ENCODE peak calls at places on chromosomes 5 and 9, in ten cellular contexts. J is choroid plexus epithelial cell, D is astrocyte, T is dorsolateral prefrontal cortex, G is IMR-90, F is AG10803, S is foreskin keratinocyte, L is AG09319, V is A549, Y is gastrocnemius medialis. X is an unnamed sample.

GRCh38 chr9:114167591-114168091 is 12.3 kb downstream of the COL27A1 start:
- DNase-seq in J (no peak), D (no peak), T (no peak), G (no peak), F (no peak), S (no peak), L (no peak), V (no peak), Y (no peak), X (no peak)

GRCh38 chr5:136062563-136063274 is 33.9 kb downstream of the TGFBI start:
- DNase-seq in J (peak), D (no peak), T (no peak), G (peak), F (peak), S (no peak), L (no peak), V (no peak), Y (no peak), X (peak)

GRCh38 chr5:169567079-169567478 is 16.5 kb upstream of the SPDL1 start:
- DNase-seq in J (peak), D (peak), T (no peak), G (peak), F (peak), S (no peak), L (no peak), V (no peak), Y (no peak), X (no peak)

GRCh38 chr9:35227283-35227682 is 65.5 kb downstream of the UNC13B start:
- DNase-seq in J (no peak), D (no peak), T (no peak), G (no peak), F (no peak), S (no peak), L (no peak), V (no peak), Y (no peak), X (no peak)

GRCh38 chr9:286091-286740 is 71.6 kb downstream of the DOCK8 start:
- DNase-seq in J (no peak), D (no peak), T (no peak), G (no peak), F (no peak), S (no peak), L (no peak), V (no peak), Y (no peak), X (no peak)

GRCh38 chr9:105901514-105902109 is 207.3 kb downstream of the TMEM38B start:
- DNase-seq in J (peak), D (peak), T (no peak), G (peak), F (peak), S (no peak), L (no peak), V (peak), Y (peak), X (no peak)

GRCh38 chr5:144024085-144024484 is 146.4 kb downstream of the YIPF5 start:
- DNase-seq in J (no peak), D (no peak), T (no peak), G (no peak), F (no peak), S (no peak), L (no peak), V (no peak), Y (no peak), X (no peak)

GRCh38 chr9:105067895-105068580 is 140.1 kb upstream of the ABCA1 start:
- DNase-seq in J (peak), D (peak), T (no peak), G (peak), F (peak), S (no peak), L (no peak), V (no peak), Y (no peak), X (peak)

GRCh38 chr5:143065185-143065584 is 295.0 kb downstream of the ARHGAP26 start:
- DNase-seq in J (peak), D (peak), T (no peak), G (peak), F (peak), S (peak), L (peak), V (no peak), Y (peak), X (no peak)

GRCh38 chr9:129283705-129284606 is 105.9 kb upstream of the IER5L start:
- DNase-seq in J (no peak), D (no peak), T (no peak), G (no peak), F (no peak), S (no peak), L (no peak), V (no peak), Y (peak), X (no peak)

GRCh38 chr5:143652104-143652700 is 159.8 kb upstream of the HMHB1 start:
- DNase-seq in J (peak), D (peak), T (no peak), G (peak), F (peak), S (no peak), L (no peak), V (no peak), Y (no peak), X (no peak)

GRCh38 chr5:53926026-53926425 is 365.6 kb downstream of the NDUFS4 start:
- DNase-seq in J (no peak), D (no peak), T (no peak), G (no peak), F (no peak), S (no peak), L (no peak), V (no peak), Y (no peak), X (no peak)

GRCh38 chr5:53481887-53482716 is 1.7 kb downstream of the FST start:
- DNase-seq in J (peak), D (peak), T (no peak), G (peak), F (peak), S (no peak), L (peak), V (peak), Y (peak), X (peak)

GRCh38 chr5:30505014-30505886 is 688.2 kb upstream of the CDH6 start:
- DNase-seq in J (peak), D (peak), T (no peak), G (peak), F (no peak), S (peak), L (no peak), V (no peak), Y (no peak), X (no peak)

GRCh38 chr9:120761011-120761410 is 32.2 kb downstream of the FBXW2 start:
- DNase-seq in J (peak), D (no peak), T (no peak), G (no peak), F (no peak), S (no peak), L (no peak), V (no peak), Y (no peak), X (no peak)

GRCh38 chr9:101176384-101176783 is 147.9 kb downstream of the PLPPR1 start:
- DNase-seq in J (no peak), D (no peak), T (no peak), G (no peak), F (no peak), S (no peak), L (no peak), V (no peak), Y (no peak), X (no peak)
- TF ChIP-seq CTCF in J (no peak), D (no peak), T (no peak), G (no peak), F (peak), S (no peak), L (no peak), V (no peak), Y (no peak), X (no peak)

DNA sequence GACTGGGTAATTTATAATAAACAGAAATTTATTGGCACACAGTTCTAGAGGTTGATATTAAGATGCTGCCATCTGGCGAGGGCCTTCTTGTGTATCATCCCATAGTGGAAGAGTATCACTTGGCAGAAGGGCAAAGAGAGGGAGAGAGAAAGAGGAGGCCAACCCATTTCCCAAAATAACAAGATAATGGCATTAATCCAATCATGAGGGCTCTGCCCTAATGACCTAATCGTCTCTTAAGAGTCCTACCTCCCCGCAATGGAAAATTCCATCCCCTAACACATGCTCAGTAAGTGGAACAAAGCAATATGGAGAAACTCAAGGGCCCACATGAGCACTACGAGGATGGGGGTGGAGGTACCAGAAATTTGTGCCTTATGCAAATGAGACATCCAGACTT is 17.6 kb upstream of the VDAC1 start:
- DNase-seq in J (no peak), D (no peak), T (no peak), G (no peak), F (no peak), S (no peak), L (no peak), V (no peak), Y (no peak), X (no peak)
- TF ChIP-seq CTCF in J (no peak), D (no peak), T (no peak), G (no peak), F (no peak), S (no peak), L (no peak), V (no peak), Y (no peak), X (no peak)

GRCh38 chr9:116592926-116593325 is 94.2 kb upstream of the TRIM32 start:
- DNase-seq in J (no peak), D (peak), T (no peak), G (no peak), F (peak), S (peak), L (no peak), V (no peak), Y (peak), X (no peak)

GRCh38 chr9:116587919-116588318 is 99.2 kb upstream of the TRIM32 start:
- DNase-seq in J (no peak), D (no peak), T (no peak), G (no peak), F (no peak), S (no peak), L (no peak), V (no peak), Y (no peak), X (no peak)

GRCh38 chr9:116585896-116586295 is 101.2 kb upstream of the TRIM32 start:
- DNase-seq in J (no peak), D (no peak), T (no peak), G (no peak), F (peak), S (no peak), L (no peak), V (no peak), Y (no peak), X (peak)

GRCh38 chr9:116585204-116585603 is 101.9 kb upstream of the TRIM32 start:
- DNase-seq in J (no peak), D (no peak), T (no peak), G (no peak), F (no peak), S (no peak), L (no peak), V (no peak), Y (no peak), X (no peak)

DNA sequence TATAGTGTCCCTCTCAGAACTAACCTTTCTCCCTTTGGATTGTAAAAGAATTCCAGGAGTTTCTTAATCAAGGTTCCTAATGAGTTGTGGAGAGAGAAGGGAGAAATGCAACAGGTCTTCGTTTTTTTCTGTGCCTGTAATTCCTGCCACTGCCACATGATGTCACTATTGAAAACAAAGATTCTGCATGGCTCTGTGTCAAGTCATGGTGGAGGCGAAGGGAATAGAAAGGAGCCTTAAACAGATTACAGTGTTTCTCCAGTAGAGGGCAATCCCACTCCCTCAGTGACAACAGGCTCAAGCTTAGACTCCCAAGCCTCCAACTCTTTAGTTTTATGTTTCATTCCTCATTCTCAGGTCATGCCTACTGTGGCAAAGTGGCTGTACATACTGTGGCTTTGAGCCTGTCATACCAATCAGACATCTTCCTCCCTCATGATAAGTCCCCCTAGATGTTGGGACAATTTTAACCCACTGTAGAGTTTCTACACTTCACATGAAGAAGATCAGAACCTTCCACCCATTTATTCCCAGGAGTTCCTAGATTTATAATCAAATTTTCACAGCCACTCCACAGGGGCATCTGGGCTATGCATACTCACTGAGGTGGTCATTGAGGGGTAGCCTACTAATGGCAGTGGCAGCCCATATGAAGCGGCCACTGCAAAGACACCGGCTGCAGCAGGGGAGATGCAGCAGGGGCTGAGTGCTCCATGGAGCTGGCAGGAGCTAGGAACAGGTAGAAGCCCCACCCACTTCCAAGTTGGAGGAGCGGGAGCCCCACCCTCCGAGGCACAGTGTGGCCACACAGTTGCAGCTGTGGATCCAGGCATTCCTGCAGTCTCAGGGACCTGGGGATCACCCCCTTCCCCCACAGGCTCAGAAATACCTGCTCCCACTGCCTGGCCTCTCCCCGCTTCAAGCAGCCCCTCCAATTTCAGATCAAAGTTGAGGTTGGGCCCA is 97.4 kb upstream of the TRIM32 start:
- DNase-seq in J (peak), D (no peak), T (no peak), G (peak), F (peak), S (no peak), L (no peak), V (peak), Y (no peak), X (peak)
- TF ChIP-seq CTCF in J (peak), D (peak), T (no peak), G (peak), F (peak), S (peak), L (peak), V (peak), Y (peak), X (peak)

GRCh38 chr5:165502893-165503696 is 1997.7 kb downstream of the MAT2B start:
- DNase-seq in J (peak), D (peak), T (no peak), G (peak), F (no peak), S (no peak), L (no peak), V (no peak), Y (no peak), X (no peak)

GRCh38 chr5:165495829-165496380 is 1990.5 kb downstream of the MAT2B start:
- DNase-seq in J (peak), D (peak), T (no peak), G (peak), F (no peak), S (no peak), L (no peak), V (no peak), Y (no peak), X (no peak)

DNA sequence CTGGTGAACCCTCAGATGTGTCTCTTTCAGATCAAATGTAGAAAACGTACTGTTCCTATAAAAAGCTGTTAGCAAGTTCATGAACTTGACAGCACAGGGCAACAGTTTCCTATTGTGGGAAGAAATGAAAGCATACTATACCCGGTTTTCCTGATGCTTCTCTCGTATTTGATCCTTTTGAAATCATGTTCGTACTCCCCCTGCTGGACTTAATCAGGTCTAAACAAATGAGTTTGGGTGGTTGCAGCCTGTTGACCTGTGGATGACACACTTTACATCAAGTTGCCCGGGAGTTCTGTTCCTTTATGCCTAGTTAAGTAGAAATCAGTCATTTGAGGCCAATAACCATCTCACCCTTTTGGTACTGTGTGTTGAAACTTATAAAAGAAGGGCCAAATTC is 1992.3 kb downstream of the MAT2B start:
- DNase-seq in J (peak), D (peak), T (no peak), G (peak), F (no peak), S (no peak), L (no peak), V (peak), Y (no peak), X (no peak)
- TF ChIP-seq CTCF in J (peak), D (no peak), T (peak), G (peak), F (no peak), S (no peak), L (no peak), V (peak), Y (no peak), X (peak)

GRCh38 chr5:150559701-150560100 is 51.8 kb downstream of the NDST1 start:
- DNase-seq in J (peak), D (peak), T (no peak), G (peak), F (peak), S (no peak), L (no peak), V (peak), Y (no peak), X (peak)

GRCh38 chr5:150561571-150562295 is 53.8 kb downstream of the NDST1 start:
- DNase-seq in J (no peak), D (no peak), T (no peak), G (no peak), F (no peak), S (no peak), L (no peak), V (no peak), Y (no peak), X (no peak)

GRCh38 chr5:150560401-150561191 is 52.7 kb downstream of the NDST1 start:
- DNase-seq in J (peak), D (peak), T (peak), G (peak), F (peak), S (no peak), L (peak), V (peak), Y (peak), X (peak)

GRCh38 chr5:150562832-150563231 is 54.9 kb downstream of the NDST1 start:
- DNase-seq in J (peak), D (peak), T (no peak), G (peak), F (peak), S (no peak), L (no peak), V (peak), Y (no peak), X (peak)

GRCh38 chr5:150561192-150561512 is 53.2 kb downstream of the NDST1 start:
- DNase-seq in J (no peak), D (no peak), T (no peak), G (no peak), F (no peak), S (no peak), L (no peak), V (no peak), Y (no peak), X (no peak)
- TF ChIP-seq CTCF in J (no peak), D (no peak), T (no peak), G (no peak), F (no peak), S (no peak), L (no peak), V (peak), Y (no peak), X (peak)

GRCh38 chr5:141958773-141959172 is 771 bp upstream of the PCDH12 start:
- DNase-seq in J (no peak), D (no peak), T (no peak), G (peak), F (peak), S (no peak), L (no peak), V (no peak), Y (no peak), X (no peak)

GRCh38 chr5:141960449-141961323 is 2.7 kb upstream of the PCDH12 start:
- DNase-seq in J (peak), D (peak), T (peak), G (peak), F (peak), S (peak), L (peak), V (peak), Y (peak), X (peak)

GRCh38 chr5:141961466-141961865 is 3.5 kb upstream of the PCDH12 start:
- DNase-seq in J (no peak), D (no peak), T (no peak), G (no peak), F (no peak), S (no peak), L (no peak), V (no peak), Y (no peak), X (no peak)

GRCh38 chr5:141958113-141958512 is at the start of gene PCDH12:
- DNase-seq in J (peak), D (no peak), T (no peak), G (peak), F (no peak), S (no peak), L (no peak), V (no peak), Y (no peak), X (no peak)

DNA sequence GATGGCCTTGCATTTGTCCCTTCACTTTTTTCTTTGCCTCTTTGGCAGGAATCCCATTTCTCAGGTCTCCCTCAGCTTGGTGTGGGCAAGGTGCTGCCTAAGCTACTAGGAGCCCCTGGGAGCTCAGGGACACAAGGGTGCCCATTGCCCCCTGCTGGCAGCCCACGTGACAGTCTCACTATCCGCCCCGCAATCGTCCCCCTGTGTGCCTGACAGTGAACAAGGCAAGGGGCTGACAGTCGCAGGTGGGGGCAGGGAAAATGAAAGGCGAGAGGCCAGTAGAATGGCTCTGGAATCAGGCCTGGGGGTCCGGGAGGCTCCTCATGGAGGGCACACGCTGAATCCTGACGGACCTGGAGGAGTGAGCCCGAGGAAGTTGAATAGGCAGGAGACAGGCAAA is 2.0 kb upstream of the PCDH12 start:
- DNase-seq in J (no peak), D (no peak), T (no peak), G (no peak), F (no peak), S (no peak), L (no peak), V (no peak), Y (no peak), X (no peak)
- TF ChIP-seq CTCF in J (peak), D (no peak), T (peak), G (no peak), F (peak), S (peak), L (peak), V (no peak), Y (no peak), X (peak)

GRCh38 chr9:80899208-80899607 is 790.1 kb downstream of the TLE1 start:
- DNase-seq in J (peak), D (peak), T (no peak), G (peak), F (no peak), S (no peak), L (peak), V (no peak), Y (no peak), X (no peak)
- TF ChIP-seq CTCF in J (no peak), D (no peak), T (no peak), G (no peak), F (no peak), S (no peak), L (no peak), V (no peak), Y (no peak), X (no peak)

GRCh38 chr9:123370108-123370507 is 14.1 kb downstream of the CRB2 start:
- DNase-seq in J (no peak), D (no peak), T (no peak), G (no peak), F (no peak), S (no peak), L (no peak), V (no peak), Y (no peak), X (no peak)

GRCh38 chr9:123371228-123371584 is 15.2 kb downstream of the CRB2 start:
- DNase-seq in J (no peak), D (no peak), T (no peak), G (no peak), F (no peak), S (no peak), L (no peak), V (no peak), Y (no peak), X (no peak)

GRCh38 chr9:123369296-123369695 is 13.3 kb downstream of the CRB2 start:
- DNase-seq in J (no peak), D (no peak), T (no peak), G (no peak), F (no peak), S (no peak), L (no peak), V (no peak), Y (no peak), X (no peak)

GRCh38 chr9:123371805-123372590 is 16.0 kb downstream of the CRB2 start:
- DNase-seq in J (no peak), D (no peak), T (no peak), G (no peak), F (no peak), S (no peak), L (no peak), V (no peak), Y (no peak), X (no peak)

GRCh38 chr9:123370526-123371227 is 14.7 kb downstream of the CRB2 start:
- DNase-seq in J (no peak), D (no peak), T (no peak), G (no peak), F (no peak), S (no peak), L (no peak), V (no peak), Y (no peak), X (no peak)
- TF ChIP-seq CTCF in J (no peak), D (no peak), T (no peak), G (no peak), F (no peak), S (no peak), L (no peak), V (no peak), Y (no peak), X (no peak)

X was measured in HFFc6.